ENCODE peak calls at places on chromosomes 16 and 17, in eight cellular contexts. U is fibroblast of lung, P is activated T-cell treated with anti-CD3 and anti-CD28 coated beads for 1 hour, E is AG08396, R is GM04503, Z is ascending aorta, I is kidney, B is AG09309. Y is an unnamed sample.

GRCh38 chr17:49696233-49696761 is 11.5 kb downstream of the SLC35B1 start:
- DNase-seq in U (peak), P (no peak), E (no peak), R (no peak), Z (no peak), I (no peak), B (no peak), Y (no peak)

GRCh38 chr17:37699285-37699973 is 45.4 kb downstream of the HNF1B start:
- DNase-seq in U (peak), P (no peak), E (peak), R (peak), Z (no peak), I (no peak), B (no peak), Y (no peak)

GRCh38 chr16:13453938-13454553 is 465.9 kb upstream of the ERCC4 start:
- DNase-seq in U (peak), P (no peak), E (no peak), R (no peak), Z (no peak), I (no peak), B (no peak), Y (peak)

GRCh38 chr17:51118330-51119195 is 2.1 kb downstream of the SPAG9 start:
- DNase-seq in U (no peak), P (no peak), E (no peak), R (no peak), Z (no peak), I (no peak), B (no peak), Y (peak)

GRCh38 chr17:2595736-2596135 is 2.3 kb downstream of the PAFAH1B1 start:
- DNase-seq in U (peak), P (no peak), E (no peak), R (no peak), Z (no peak), I (no peak), B (no peak), Y (no peak)

GRCh38 chr16:53166099-53166498 is 111.3 kb downstream of the CHD9 start:
- DNase-seq in U (no peak), P (no peak), E (no peak), R (no peak), Z (no peak), I (no peak), B (no peak), Y (no peak)

GRCh38 chr17:45653616-45654015 is 130.5 kb upstream of the CRHR1 start:
- DNase-seq in U (no peak), P (no peak), E (no peak), R (no peak), Z (no peak), I (no peak), B (no peak), Y (peak)

GRCh38 chr17:63446981-63447687 is 1.0 kb upstream of the CYB561 start:
- DNase-seq in U (no peak), P (peak), E (no peak), R (no peak), Z (no peak), I (no peak), B (no peak), Y (peak)